ENCODE peak calls at places on chromosomes 11 and 22, in ten cellular contexts. P is adrenal gland, R is GM12891, F is esophagus muscularis mucosa, D is suprapubic skin, O is body of pancreas, J is right lobe of liver, W is ovary, I is IMR-90, A is NB4. E is an unnamed sample.

GRCh38 chr11:42598341-42598740 is 713.5 kb upstream of the API5 start:
- DNase-seq in P (no peak), R (no peak), F (no peak), D (no peak), O (no peak), J (no peak), W (no peak), I (no peak), A (no peak), E (no peak)

GRCh38 chr11:68542617-68543016 is 82.1 kb downstream of the PPP6R3 start:
- DNase-seq in P (peak; percentile 66), R (no peak), F (no peak), D (no peak), O (no peak), J (no peak), W (no peak), I (peak; percentile 93), A (no peak), E (no peak)

GRCh38 chr22:48743601-48744282 is 1083.9 kb downstream of the BRD1 start:
- DNase-seq in P (peak; percentile 39), R (no peak), F (peak; percentile 85), D (no peak), O (no peak), J (no peak), W (no peak), I (no peak), A (no peak), E (no peak)

GRCh38 chr11:11435673-11436072 is 82.6 kb upstream of the CSNK2A3 start:
- DNase-seq in P (no peak), R (no peak), F (no peak), D (no peak), O (no peak), J (no peak), W (no peak), I (no peak), A (no peak), E (no peak)

GRCh38 chr22:17159504-17159951 is 451 bp upstream of the HDHD5 start:
- DNase-seq in P (peak; percentile 74), R (peak; percentile 39), F (no peak), D (no peak), O (peak; percentile 46), J (peak; percentile 88), W (peak; percentile 71), I (peak; percentile 47), A (peak; percentile 56), E (no peak)

GRCh38 chr11:43738600-43739409 is 58.3 kb downstream of the HSD17B12 start:
- DNase-seq in P (peak; percentile 62), R (no peak), F (no peak), D (no peak), O (no peak), J (no peak), W (no peak), I (peak; percentile 90), A (peak; percentile 74), E (peak; percentile 43)

GRCh38 chr11:93740802-93741093 is 547 bp downstream of the TAF1D start:
- DNase-seq in P (peak; percentile 84), R (peak; percentile 24), F (no peak), D (peak; percentile 87), O (peak; percentile 55), J (peak; percentile 64), W (peak; percentile 71), I (peak; percentile 49), A (peak; percentile 84), E (peak; percentile 83)

GRCh38 chr11:126462422-126462821 is 106.9 kb downstream of the ST3GAL4 start:
- DNase-seq in P (no peak), R (no peak), F (no peak), D (no peak), O (no peak), J (no peak), W (no peak), I (no peak), A (no peak), E (no peak)

GRCh38 chr11:3642071-3642951 is 519 bp upstream of the ART5 start:
- DNase-seq in P (peak; percentile 80), R (peak; percentile 45), F (no peak), D (no peak), O (peak; percentile 70), J (peak; percentile 76), W (peak; percentile 93), I (peak; percentile 58), A (peak; percentile 65), E (peak; percentile 69)

GRCh38 chr11:79926707-79927106 is 485.9 kb upstream of the TENM4 start:
- DNase-seq in P (no peak), R (no peak), F (peak; percentile 74), D (no peak), O (no peak), J (no peak), W (no peak), I (no peak), A (no peak), E (no peak)

GRCh38 chr11:82797595-82797971 is 63.9 kb upstream of the FAM181B start:
- DNase-seq in P (no peak), R (no peak), F (no peak), D (no peak), O (no peak), J (no peak), W (no peak), I (no peak), A (no peak), E (no peak)

GRCh38 chr11:33912405-33913361 is 20.8 kb upstream of the LMO2 start:
- DNase-seq in P (no peak), R (peak; percentile 36), F (no peak), D (no peak), O (no peak), J (no peak), W (no peak), I (peak; percentile 90), A (peak; percentile 96), E (peak; percentile 66)

GRCh38 chr11:10302744-10303557 is 1.9 kb upstream of the ADM start:
- DNase-seq in P (peak; percentile 96), R (no peak), F (peak; percentile 95), D (peak; percentile 96), O (peak; percentile 84), J (peak; percentile 96), W (peak; percentile 95), I (peak; percentile 59), A (peak; percentile 68), E (peak; percentile 87)

DNA sequence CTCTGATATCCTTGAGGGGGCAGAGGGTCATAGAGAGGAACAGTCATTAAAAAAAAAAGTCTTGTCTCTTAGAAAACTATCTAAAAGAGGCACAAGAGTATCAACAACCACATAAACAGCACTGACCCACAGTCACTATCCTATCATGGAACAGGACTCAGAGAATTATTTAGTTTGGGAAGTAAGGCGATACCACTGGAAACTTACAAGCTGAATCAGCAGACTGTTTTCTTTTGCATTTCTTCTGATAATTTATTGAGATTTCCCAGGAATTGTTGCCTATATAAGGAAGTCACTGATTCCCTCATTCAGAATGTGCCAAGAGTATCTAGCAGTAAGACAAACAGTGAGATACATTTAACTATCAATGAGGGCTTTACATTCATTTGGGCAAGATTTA is 304.1 kb downstream of the GUCY1A2 start:
- DNase-seq in P (no peak), R (no peak), F (no peak), D (no peak), O (no peak), J (no peak), W (no peak), I (peak; percentile 63), A (no peak), E (no peak)
- TF ChIP-seq POLR2A in P (no peak), R (no peak), F (no peak), D (no peak), O (no peak), J (no peak), W (no peak), I (no peak), A (no peak), E (no peak)

GRCh38 chr11:89381094-89381493 is 110.1 kb downstream of the NOX4 start:
- DNase-seq in P (no peak), R (no peak), F (no peak), D (no peak), O (no peak), J (no peak), W (no peak), I (peak; percentile 98), A (no peak), E (no peak)
- TF ChIP-seq POLR2A in P (no peak), R (no peak), F (no peak), D (no peak), O (no peak), J (no peak), W (no peak), I (no peak), A (no peak), E (no peak)

DNA sequence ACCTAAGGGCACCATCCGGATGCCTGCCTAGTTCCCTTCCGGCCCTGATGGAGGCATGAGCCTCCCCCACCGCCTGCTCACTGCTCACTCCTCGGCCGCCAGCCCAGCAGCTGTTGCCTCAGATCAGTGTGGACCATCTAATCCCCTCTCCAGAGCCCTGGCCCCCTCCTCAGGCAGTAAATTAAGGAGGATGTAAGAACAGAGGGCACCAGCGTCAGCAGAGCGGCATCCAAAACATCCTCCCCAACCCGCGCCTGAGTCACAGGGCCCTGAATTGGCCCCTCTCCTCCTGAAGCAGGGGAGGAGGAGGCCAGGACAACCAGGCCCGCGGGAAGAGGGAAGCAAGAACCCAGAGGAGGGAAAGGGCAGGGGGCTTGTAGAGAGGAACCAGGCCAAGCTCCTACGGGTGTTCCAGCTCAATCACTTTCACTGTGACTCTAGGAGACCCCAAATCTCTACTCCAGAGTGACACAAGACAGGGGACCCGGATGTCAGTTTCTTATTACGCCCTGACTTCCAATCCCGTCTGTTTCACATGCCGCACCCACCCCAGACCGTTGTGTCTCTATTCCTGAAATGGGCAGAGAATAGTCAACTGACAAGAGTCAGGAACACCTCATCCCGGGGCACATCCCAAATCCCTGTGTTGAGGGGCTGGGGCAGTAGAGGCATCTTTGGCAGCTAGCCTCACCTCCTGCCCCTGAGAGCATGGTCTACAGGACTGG is 31.3 kb upstream of the MYOD1 start:
- DNase-seq in P (no peak), R (no peak), F (peak; percentile 89), D (no peak), O (no peak), J (no peak), W (no peak), I (no peak), A (no peak), E (no peak)
- TF ChIP-seq POLR2A in P (no peak), R (no peak), F (no peak), D (no peak), O (no peak), J (no peak), W (no peak), I (no peak), A (no peak), E (no peak)

DNA sequence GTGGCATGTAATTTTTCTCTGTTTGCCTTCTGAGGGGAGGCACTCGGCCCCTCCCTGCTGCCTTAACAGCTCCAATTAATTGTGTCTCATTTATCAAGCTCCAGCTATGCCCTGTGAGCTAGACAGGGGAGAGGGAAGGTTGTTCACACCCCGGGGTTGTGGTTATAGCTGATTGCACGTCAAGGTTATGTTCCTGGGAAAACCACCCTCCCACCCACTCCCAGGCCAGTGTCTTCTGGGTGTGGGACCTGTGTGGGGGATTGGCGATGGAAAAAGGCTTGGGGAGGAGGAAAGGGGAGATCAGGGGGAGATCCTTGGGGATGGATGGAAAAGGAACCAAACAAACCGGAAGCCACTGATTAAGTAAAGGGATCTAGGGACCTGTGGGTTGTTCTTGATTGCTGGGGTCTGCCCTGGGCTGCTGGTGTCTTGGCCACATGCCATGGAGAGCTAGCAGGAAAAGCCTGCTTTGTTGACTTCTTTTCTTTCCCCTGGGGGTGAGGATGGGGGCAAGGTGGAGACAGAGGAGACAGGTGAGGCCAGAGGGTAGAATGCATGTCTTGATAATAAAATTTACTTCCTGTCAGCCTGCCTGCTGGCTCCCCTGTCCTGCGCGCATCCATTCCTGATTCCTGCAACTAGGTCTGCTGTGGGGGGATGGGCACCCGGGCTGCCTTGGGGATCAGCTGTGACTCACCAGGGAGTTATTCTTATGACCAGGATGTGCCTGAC is 13.5 kb upstream of the SORL1-AS1 start:
- DNase-seq in P (peak; percentile 98), R (no peak), F (peak; percentile 96), D (peak; percentile 93), O (peak; percentile 81), J (peak; percentile 94), W (peak; percentile 93), I (peak; percentile 95), A (peak; percentile 73), E (no peak)
- TF ChIP-seq POLR2A in P (no peak), R (no peak), F (no peak), D (no peak), O (no peak), J (no peak), W (no peak), I (no peak), A (no peak), E (no peak)

E was measured in erythroblast.